ENCODE peak calls at places on chromosomes 7 and 10, in nine cellular contexts. J, N, H, O, E, M, U, L and Z are unnamed samples.

GRCh38 chr10:61899997-61900828 is 1.3 kb upstream of the ARID5B start:
- DNase-seq in J (peak), N (peak), H (peak), O (peak), E (peak), M (peak), U (peak), L (peak), Z (peak)

GRCh38 chr7:88347098-88347497 is 40.4 kb upstream of the STEAP4 start:
- DNase-seq in J (no peak), N (peak), H (no peak), O (no peak), E (no peak), M (peak), U (no peak), L (no peak), Z (no peak)

GRCh38 chr7:2709553-2710165 is 21.7 kb downstream of the AMZ1 start:
- DNase-seq in J (peak), N (peak), H (peak), O (no peak), E (no peak), M (peak), U (peak), L (peak), Z (no peak)

GRCh38 chr7:38171558-38172403 is 6.3 kb upstream of the STARD3NL start:
- DNase-seq in J (no peak), N (no peak), H (no peak), O (no peak), E (no peak), M (no peak), U (no peak), L (no peak), Z (no peak)

GRCh38 chr10:8037941-8038894 is 16.3 kb upstream of the GATA3 start:
- DNase-seq in J (no peak), N (no peak), H (no peak), O (no peak), E (no peak), M (no peak), U (no peak), L (no peak), Z (no peak)

GRCh38 chr10:104323085-104323484 is 15.2 kb downstream of the ITPRIP start:
- DNase-seq in J (no peak), N (no peak), H (peak), O (no peak), E (no peak), M (no peak), U (no peak), L (no peak), Z (no peak)

GRCh38 chr10:5442056-5442989 is 30.0 kb downstream of the NET1 start:
- DNase-seq in J (peak), N (no peak), H (no peak), O (no peak), E (no peak), M (peak), U (peak), L (peak), Z (peak)

GRCh38 chr7:111047595-111047994 is 43.3 kb upstream of the LRRN3 start:
- DNase-seq in J (no peak), N (no peak), H (no peak), O (no peak), E (no peak), M (no peak), U (no peak), L (no peak), Z (no peak)

GRCh38 chr10:122490786-122491680 is 29.7 kb downstream of the HTRA1 start:
- DNase-seq in J (peak), N (no peak), H (peak), O (no peak), E (no peak), M (no peak), U (peak), L (peak), Z (no peak)

GRCh38 chr10:132808568-132809236 is 22.8 kb upstream of the NKX6-2 start:
- DNase-seq in J (no peak), N (no peak), H (no peak), O (peak), E (no peak), M (no peak), U (no peak), L (no peak), Z (no peak)

GRCh38 chr10:128150045-128150493 is 23.8 kb upstream of the MKI67 start:
- DNase-seq in J (peak), N (peak), H (peak), O (peak), E (peak), M (peak), U (peak), L (peak), Z (peak)

GRCh38 chr10:128151031-128151430 is 24.8 kb upstream of the MKI67 start:
- DNase-seq in J (no peak), N (no peak), H (no peak), O (no peak), E (no peak), M (no peak), U (no peak), L (no peak), Z (no peak)

GRCh38 chr10:128150551-128150950 is 24.3 kb upstream of the MKI67 start:
- DNase-seq in J (no peak), N (no peak), H (no peak), O (no peak), E (no peak), M (no peak), U (no peak), L (no peak), Z (no peak)

GRCh38 chr10:128147669-128148068 is 21.4 kb upstream of the MKI67 start:
- DNase-seq in J (no peak), N (no peak), H (no peak), O (no peak), E (no peak), M (no peak), U (peak), L (peak), Z (peak)

DNA sequence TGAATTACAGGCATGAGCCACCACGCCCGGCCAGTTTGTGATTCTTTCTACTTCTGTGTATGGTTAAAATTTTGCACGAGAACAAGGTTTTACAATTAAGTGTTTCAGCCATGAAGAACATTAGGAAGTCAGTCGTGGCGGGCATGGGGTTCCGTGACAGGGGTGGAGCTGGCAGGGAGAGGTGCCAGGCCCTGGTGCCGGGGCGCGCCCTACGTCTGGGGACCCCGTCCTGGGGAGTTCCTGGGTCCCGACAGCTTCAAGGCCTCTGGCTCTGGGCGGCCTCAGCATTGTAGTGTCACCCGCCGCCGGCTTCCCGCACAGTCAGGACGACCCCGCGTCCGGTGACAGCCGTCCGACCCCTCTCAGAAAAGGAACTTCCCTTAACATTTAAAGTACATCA is 23.0 kb upstream of the MKI67 start:
- DNase-seq in J (no peak), N (no peak), H (no peak), O (no peak), E (no peak), M (no peak), U (no peak), L (no peak), Z (no peak)
- H3K4me3 ChIP-seq in J (no peak), N (no peak), H (no peak), O (no peak), E (no peak), M (no peak), U (no peak), L (no peak), Z (no peak)

DNA sequence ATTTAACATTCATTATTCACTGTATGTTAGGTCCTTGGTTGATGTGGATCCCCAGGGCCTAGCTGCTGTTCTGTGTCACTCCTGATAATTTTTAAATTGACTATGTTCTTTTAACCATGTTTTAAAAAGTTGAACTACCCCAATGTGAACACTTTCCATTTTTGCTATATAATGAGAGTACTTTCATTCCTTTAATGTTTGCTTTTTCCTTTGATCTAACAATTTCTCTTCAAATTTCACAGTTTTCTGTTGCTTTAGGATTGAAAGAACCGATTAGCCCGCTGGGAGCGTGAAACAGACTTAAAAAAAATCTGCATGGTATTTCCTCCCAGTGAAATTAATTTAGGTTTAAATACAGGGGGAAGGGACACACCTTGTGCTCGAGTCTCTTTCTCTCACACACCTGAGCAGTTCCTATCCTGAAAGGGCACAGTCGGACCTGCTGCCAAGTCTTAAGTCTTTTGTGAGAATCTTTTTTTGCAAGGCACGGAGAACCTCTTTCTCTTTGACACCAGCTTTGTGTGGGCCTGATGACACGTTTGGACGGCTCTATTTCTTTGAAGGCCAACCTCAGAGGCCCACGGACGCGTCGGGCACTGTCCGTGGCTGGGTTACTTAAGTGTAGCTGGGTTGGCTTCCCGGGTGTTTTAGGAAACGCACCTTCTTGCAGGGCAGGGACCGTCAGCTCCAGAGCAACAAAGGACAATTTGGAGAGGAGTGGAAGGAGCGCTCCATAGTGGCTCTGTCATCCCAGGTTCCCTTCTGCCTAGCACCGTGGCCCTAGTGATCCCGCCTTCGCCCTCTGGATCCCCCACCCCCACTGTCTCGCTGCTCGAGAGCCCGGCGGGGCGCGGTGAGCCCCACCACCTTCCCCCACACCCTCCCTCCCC is 1.0 kb upstream of the CHN2 start:
- DNase-seq in J (no peak), N (peak), H (no peak), O (no peak), E (no peak), M (peak), U (no peak), L (no peak), Z (no peak)
- H3K4me3 ChIP-seq in J (no peak), N (peak), H (peak), O (peak), E (no peak), M (peak), U (peak), L (no peak), Z (no peak)

GRCh38 chr7:158976849-158977593 is 120.7 kb downstream of the DYNC2I1 start:
- DNase-seq in J (peak), N (peak), H (peak), O (peak), E (peak), M (peak), U (peak), L (peak), Z (peak)
- H3K4me3 ChIP-seq in J (peak), N (no peak), H (peak), O (no peak), E (no peak), M (peak), U (peak), L (peak), Z (peak)

GRCh38 chr10:29725133-29725720 is 90.5 kb upstream of the SVIL start:
- DNase-seq in J (no peak), N (no peak), H (peak), O (peak), E (no peak), M (peak), U (peak), L (peak), Z (peak)
- H3K4me3 ChIP-seq in J (no peak), N (no peak), H (no peak), O (no peak), E (no peak), M (no peak), U (no peak), L (no peak), Z (no peak)

GRCh38 chr7:20783131-20783715 is 3.5 kb downstream of the SP8 start:
- DNase-seq in J (no peak), N (no peak), H (no peak), O (no peak), E (no peak), M (no peak), U (no peak), L (no peak), Z (no peak)
- H3K4me3 ChIP-seq in J (no peak), N (no peak), H (peak), O (no peak), E (no peak), M (no peak), U (no peak), L (no peak), Z (no peak)

DNA sequence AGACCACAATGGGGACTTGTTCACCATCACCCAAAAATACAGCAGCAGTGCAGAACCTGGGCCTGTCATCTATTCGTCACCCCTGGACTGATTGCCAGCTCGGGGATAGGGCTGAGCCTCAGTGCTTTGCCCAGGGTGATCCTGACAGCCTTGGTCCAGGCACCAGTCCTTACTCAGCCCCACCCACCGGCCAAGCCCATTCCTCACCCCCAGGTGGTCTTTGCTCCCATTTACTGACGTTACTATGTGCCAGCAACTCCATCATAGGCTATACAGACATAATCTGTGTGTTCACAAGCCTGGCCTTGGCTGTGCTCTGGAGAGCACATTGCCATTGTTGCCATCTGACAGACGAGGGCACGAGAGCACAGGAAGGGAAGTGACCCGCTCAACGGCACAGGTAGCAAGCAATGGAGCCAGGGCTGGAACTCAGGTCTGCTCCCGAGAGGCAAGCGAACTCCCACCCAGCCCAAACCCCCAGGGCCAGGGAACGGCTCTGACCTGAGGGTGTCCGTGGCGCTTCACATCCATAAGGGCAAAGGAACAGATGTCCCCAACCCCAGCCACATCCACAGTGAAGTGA is 6.8 kb downstream of the ATG9B start:
- DNase-seq in J (no peak), N (no peak), H (no peak), O (no peak), E (no peak), M (no peak), U (no peak), L (no peak), Z (no peak)
- H3K4me3 ChIP-seq in J (peak), N (no peak), H (no peak), O (no peak), E (no peak), M (no peak), U (peak), L (peak), Z (peak)

DNA sequence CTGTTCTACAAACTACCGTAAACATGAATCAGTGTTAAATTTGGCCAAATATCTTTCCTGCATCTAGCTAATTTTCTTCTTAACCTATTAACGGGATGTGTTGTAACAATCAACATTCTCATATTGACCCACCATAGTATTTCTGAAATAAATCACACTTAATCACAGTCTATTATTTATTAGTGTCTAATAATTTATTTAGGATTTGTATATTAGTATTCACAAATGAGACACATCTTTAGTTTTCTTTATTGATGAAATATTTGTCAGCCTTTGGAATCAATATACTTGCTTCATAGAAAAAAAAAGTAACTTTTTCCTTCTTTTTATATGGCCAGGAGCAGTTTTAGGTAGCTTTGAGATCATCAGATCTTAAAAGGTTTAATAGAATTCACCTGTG is 4.6 kb downstream of the GIMAP7 start:
- DNase-seq in J (no peak), N (no peak), H (no peak), O (no peak), E (no peak), M (no peak), U (no peak), L (no peak), Z (no peak)
- H3K4me3 ChIP-seq in J (peak), N (no peak), H (peak), O (no peak), E (no peak), M (no peak), U (no peak), L (no peak), Z (no peak)